ENCODE peak calls at places on chromosomes 1 and 21, in five cellular contexts. One of them, this sample, is unnamed.

GRCh38 chr1:169957884-169958283 is 64.2 kb upstream of the SCYL3 start:
- DNase-seq in stimulated activated naive CD8-positive, alpha-beta T cell treated with anti-CD3 and anti-CD28 coated beads, Interleukin-15, amount 100 ng/mL, for 72 hours: no peak
- DNase-seq in AG08396: no peak
- DNase-seq in NCI-H2081 treated with DMSO at 0.1 percent for 48 hours: no peak
- DNase-seq in GM03348: no peak
- DNase-seq in this sample: no peak

GRCh38 chr1:195664628-195665027 is 943.6 kb downstream of the KCNT2 start:
- DNase-seq in stimulated activated naive CD8-positive, alpha-beta T cell treated with anti-CD3 and anti-CD28 coated beads, Interleukin-15, amount 100 ng/mL, for 72 hours: no peak
- DNase-seq in AG08396: no peak
- DNase-seq in NCI-H2081 treated with DMSO at 0.1 percent for 48 hours: no peak
- DNase-seq in GM03348: no peak
- DNase-seq in this sample: no peak

GRCh38 chr21:16117331-16117730 is 387.5 kb downstream of the USP25 start:
- DNase-seq in stimulated activated naive CD8-positive, alpha-beta T cell treated with anti-CD3 and anti-CD28 coated beads, Interleukin-15, amount 100 ng/mL, for 72 hours: no peak
- DNase-seq in AG08396: no peak
- DNase-seq in NCI-H2081 treated with DMSO at 0.1 percent for 48 hours: no peak
- DNase-seq in GM03348: no peak
- DNase-seq in this sample: no peak

GRCh38 chr1:179169616-179170467 is 59.6 kb downstream of the ABL2 start:
- DNase-seq in stimulated activated naive CD8-positive, alpha-beta T cell treated with anti-CD3 and anti-CD28 coated beads, Interleukin-15, amount 100 ng/mL, for 72 hours: no peak
- DNase-seq in AG08396: peak
- DNase-seq in NCI-H2081 treated with DMSO at 0.1 percent for 48 hours: no peak
- DNase-seq in GM03348: peak
- DNase-seq in this sample: no peak

GRCh38 chr1:36387141-36387949 is 1.6 kb upstream of the STK40 start:
- DNase-seq in stimulated activated naive CD8-positive, alpha-beta T cell treated with anti-CD3 and anti-CD28 coated beads, Interleukin-15, amount 100 ng/mL, for 72 hours: peak
- DNase-seq in AG08396: peak
- DNase-seq in NCI-H2081 treated with DMSO at 0.1 percent for 48 hours: no peak
- DNase-seq in GM03348: peak
- DNase-seq in this sample: no peak

GRCh38 chr1:43135857-43136781 is 36.0 kb downstream of the EBNA1BP2 start:
- DNase-seq in stimulated activated naive CD8-positive, alpha-beta T cell treated with anti-CD3 and anti-CD28 coated beads, Interleukin-15, amount 100 ng/mL, for 72 hours: no peak
- DNase-seq in AG08396: no peak
- DNase-seq in NCI-H2081 treated with DMSO at 0.1 percent for 48 hours: no peak
- DNase-seq in GM03348: no peak
- DNase-seq in this sample: no peak

GRCh38 chr1:58785424-58786058 is 1.7 kb upstream of the JUN start:
- DNase-seq in stimulated activated naive CD8-positive, alpha-beta T cell treated with anti-CD3 and anti-CD28 coated beads, Interleukin-15, amount 100 ng/mL, for 72 hours: peak
- DNase-seq in AG08396: peak
- DNase-seq in NCI-H2081 treated with DMSO at 0.1 percent for 48 hours: peak
- DNase-seq in GM03348: peak
- DNase-seq in this sample: no peak

GRCh38 chr1:3312894-3313578 is 141.4 kb upstream of the ARHGEF16 start:
- DNase-seq in stimulated activated naive CD8-positive, alpha-beta T cell treated with anti-CD3 and anti-CD28 coated beads, Interleukin-15, amount 100 ng/mL, for 72 hours: peak
- DNase-seq in AG08396: peak
- DNase-seq in NCI-H2081 treated with DMSO at 0.1 percent for 48 hours: no peak
- DNase-seq in GM03348: peak
- DNase-seq in this sample: peak

GRCh38 chr1:38121231-38121680 is 74.7 kb upstream of the POU3F1 start:
- DNase-seq in stimulated activated naive CD8-positive, alpha-beta T cell treated with anti-CD3 and anti-CD28 coated beads, Interleukin-15, amount 100 ng/mL, for 72 hours: no peak
- DNase-seq in AG08396: no peak
- DNase-seq in NCI-H2081 treated with DMSO at 0.1 percent for 48 hours: no peak
- DNase-seq in GM03348: no peak
- DNase-seq in this sample: no peak

This sample was measured in left kidney.